ENCODE peak calls at places on chromosomes 11 and 22, in four cellular contexts. B is fibroblast of pulmonary artery; N is non-pigmented ciliary epithelial cell; U is stimulated activated CD8-positive, alpha-beta memory T cell treated with anti-CD3 and anti-CD28 coated beads, Interleukin-12 subunit alpha, Interleukin-12 subunit beta, amount 100 ng/mL, for 1 hour. I is an unnamed sample.

GRCh38 chr11:106344392-106344791 is 266.9 kb downstream of the AASDHPPT start:
- DNase-seq in B (peak; percentile 71), N (peak; percentile 65), U (no peak), I (no peak)

GRCh38 chr22:24965822-24966626 is 13.5 kb downstream of the KIAA1671 start:
- DNase-seq in B (no peak), N (no peak), U (no peak), I (peak; percentile 52)

GRCh38 chr11:39810358-39810757 is 1649.1 kb downstream of the LRRC4C start:
- DNase-seq in B (no peak), N (no peak), U (no peak), I (no peak)

GRCh38 chr22:22928666-22929380 is 41.2 kb downstream of the IGLL5 start:
- DNase-seq in B (peak; percentile 33), N (no peak), U (peak; percentile 20), I (no peak)

GRCh38 chr11:94794287-94795168 is 26.4 kb downstream of the AMOTL1 start:
- DNase-seq in B (peak; percentile 98), N (peak; percentile 98), U (no peak), I (peak; percentile 95)

GRCh38 chr11:131203041-131203440 is 167.4 kb upstream of the NTM start:
- DNase-seq in B (no peak), N (no peak), U (no peak), I (no peak)

GRCh38 chr11:65479184-65480145 is 19.4 kb upstream of the MALAT1 start:
- DNase-seq in B (peak; percentile 94), N (no peak), U (no peak), I (peak; percentile 56)

GRCh38 chr11:113572349-113572748 is 97.2 kb upstream of the DRD2 start:
- DNase-seq in B (no peak), N (no peak), U (no peak), I (no peak)

GRCh38 chr11:39239553-39239952 is 2219.9 kb downstream of the LRRC4C start:
- DNase-seq in B (no peak), N (no peak), U (no peak), I (no peak)

GRCh38 chr11:121671276-121672168 is 218.8 kb upstream of the SORL1-AS1 start:
- DNase-seq in B (peak; percentile 29), N (peak; percentile 57), U (no peak), I (no peak)

I was measured in lung microvascular endothelial cell.